ENCODE peak calls at places on chromosomes 3 and 15, in four cellular contexts. F is Panc1; P is activated T-cell treated with anti-CD3 and anti-CD28 coated beads, Interleukin-2, amount 50 U/mL, for 72 hours; B is activated CD8-positive, alpha-beta memory T cell treated with anti-CD3 and anti-CD28 coated beads for 4 hours. Q is an unnamed sample.

GRCh38 chr15:99176757-99177156 is 71.9 kb downstream of the SYNM start:
- DNase-seq in F (no peak), P (no peak), B (no peak), Q (no peak)

GRCh38 chr3:106514431-106514830 is 645.6 kb upstream of the CBLB start:
- DNase-seq in F (no peak), P (no peak), B (no peak), Q (no peak)

GRCh38 chr15:62344806-62345539 is 179.9 kb upstream of the C2CD4B start:
- DNase-seq in F (peak), P (peak), B (peak), Q (peak)

GRCh38 chr15:75172168-75172841 is 29.4 kb upstream of the C15orf39 start:
- DNase-seq in F (no peak), P (no peak), B (no peak), Q (no peak)

GRCh38 chr3:20225769-20226168 is 39.8 kb upstream of the SGO1 start:
- DNase-seq in F (peak), P (no peak), B (no peak), Q (peak)

GRCh38 chr3:186417791-186418190 is 55.8 kb upstream of the DGKG start:
- DNase-seq in F (no peak), P (no peak), B (no peak), Q (no peak)

GRCh38 chr15:60469893-60470641 is 8.9 kb downstream of the ICE2 start:
- DNase-seq in F (no peak), P (no peak), B (no peak), Q (no peak)

GRCh38 chr3:124032881-124033359 is 41.0 kb upstream of the ROPN1 start:
- DNase-seq in F (no peak), P (peak), B (peak), Q (peak)

GRCh38 chr15:31367730-31368344 is 41.2 kb downstream of the KLF13 start:
- DNase-seq in F (no peak), P (no peak), B (no peak), Q (peak)